ENCODE peak calls at places on chromosomes 2 and 18, in six cellular contexts. Y is stimulated activated CD4-positive, alpha-beta T cell treated with anti-CD3 and anti-CD28 coated beads, Interleukin-12 subunit alpha, Interleukin-12 subunit beta, amount 100 ng/mL, for 4 hours; E is activated CD4-positive, alpha-beta T cell treated with anti-CD3 and anti-CD28 coated beads, Interleukin-2, amount 50 U/mL, for 1 hour; K is lower lobe of right lung; J is sciatic nerve; P is retinal pigment epithelial cell. C is an unnamed sample.

GRCh38 chr2:142721015-142721414 is 156.4 kb upstream of the KYNU start:
- DNase-seq in Y (no peak), E (no peak), K (no peak), J (no peak), P (no peak), C (no peak)

GRCh38 chr2:240187989-240188590 is 47.6 kb upstream of the OTOS start:
- DNase-seq in Y (no peak), E (no peak), K (no peak), J (peak), P (no peak), C (no peak)

GRCh38 chr2:61786876-61787275 is 67.0 kb downstream of the FAM161A start:
- DNase-seq in Y (no peak), E (no peak), K (no peak), J (no peak), P (no peak), C (no peak)

GRCh38 chr2:69011611-69012157 is 1.3 kb upstream of the ANTXR1 start:
- DNase-seq in Y (no peak), E (no peak), K (no peak), J (no peak), P (no peak), C (no peak)

GRCh38 chr2:11124760-11125068 is 30.6 kb upstream of the SLC66A3 start:
- DNase-seq in Y (no peak), E (no peak), K (no peak), J (no peak), P (no peak), C (no peak)

GRCh38 chr2:158458617-158458920 is 1.8 kb downstream of the PKP4 start:
- DNase-seq in Y (no peak), E (no peak), K (no peak), J (no peak), P (no peak), C (peak)

GRCh38 chr18:13597068-13597467 is 129.3 kb downstream of the FAM210A start:
- DNase-seq in Y (no peak), E (no peak), K (no peak), J (no peak), P (no peak), C (no peak)

GRCh38 chr18:79400091-79400590 is 4.4 kb downstream of the NFATC1 start:
- DNase-seq in Y (peak), E (peak), K (peak), J (peak), P (no peak), C (peak)

GRCh38 chr18:37322497-37323035 is 243.0 kb downstream of the CELF4 start:
- DNase-seq in Y (no peak), E (no peak), K (no peak), J (no peak), P (no peak), C (peak)

GRCh38 chr2:30266051-30266621 is 34.8 kb downstream of the LBH start:
- DNase-seq in Y (no peak), E (peak), K (no peak), J (no peak), P (no peak), C (no peak)

GRCh38 chr2:176118606-176119370 is 2.2 kb downstream of the HOXD10 start:
- DNase-seq in Y (no peak), E (no peak), K (no peak), J (no peak), P (no peak), C (no peak)

GRCh38 chr18:62426191-62426488 is 96.7 kb upstream of the ZCCHC2 start:
- DNase-seq in Y (no peak), E (no peak), K (no peak), J (no peak), P (no peak), C (no peak)

C was measured in NCI-H69.